ENCODE peak calls at places on chromosomes 16 and 17, in ten cellular contexts. One of them, this sample, is unnamed.

GRCh38 chr17:38918129-38918913 is 7.1 kb upstream of the LASP1NB start:
- DNase-seq in cardiac fibroblast: no peak
- DNase-seq in retinal pigment epithelial cell: no peak
- DNase-seq in fibroblast of villous mesenchyme: no peak
- DNase-seq in NCI-H526: no peak
- DNase-seq in IMR-90: no peak
- DNase-seq in HFFc6: no peak
- DNase-seq in putamen: no peak
- DNase-seq in iris pigment epithelial cell: no peak
- DNase-seq in AG10803: no peak
- DNase-seq in this sample: no peak

GRCh38 chr16:86994651-86995171 is 322.5 kb downstream of the C16orf95 start:
- DNase-seq in cardiac fibroblast: peak
- DNase-seq in retinal pigment epithelial cell: no peak
- DNase-seq in fibroblast of villous mesenchyme: peak
- DNase-seq in NCI-H526: no peak
- DNase-seq in IMR-90: peak
- DNase-seq in HFFc6: peak
- DNase-seq in putamen: no peak
- DNase-seq in iris pigment epithelial cell: peak
- DNase-seq in AG10803: peak
- DNase-seq in this sample: peak

GRCh38 chr17:8965394-8966168 is at the start of gene PIK3R5:
- DNase-seq in cardiac fibroblast: no peak
- DNase-seq in retinal pigment epithelial cell: no peak
- DNase-seq in fibroblast of villous mesenchyme: no peak
- DNase-seq in NCI-H526: no peak
- DNase-seq in IMR-90: no peak
- DNase-seq in HFFc6: no peak
- DNase-seq in putamen: no peak
- DNase-seq in iris pigment epithelial cell: no peak
- DNase-seq in AG10803: no peak
- DNase-seq in this sample: no peak

GRCh38 chr16:67030221-67030962 is 1.4 kb downstream of the CBFB start:
- DNase-seq in cardiac fibroblast: no peak
- DNase-seq in retinal pigment epithelial cell: no peak
- DNase-seq in fibroblast of villous mesenchyme: no peak
- DNase-seq in NCI-H526: no peak
- DNase-seq in IMR-90: no peak
- DNase-seq in HFFc6: no peak
- DNase-seq in putamen: no peak
- DNase-seq in iris pigment epithelial cell: no peak
- DNase-seq in AG10803: no peak
- DNase-seq in this sample: no peak

GRCh38 chr17:54099221-54099620 is 276.5 kb downstream of the KIF2B start:
- DNase-seq in cardiac fibroblast: no peak
- DNase-seq in retinal pigment epithelial cell: no peak
- DNase-seq in fibroblast of villous mesenchyme: no peak
- DNase-seq in NCI-H526: no peak
- DNase-seq in IMR-90: no peak
- DNase-seq in HFFc6: no peak
- DNase-seq in putamen: peak
- DNase-seq in iris pigment epithelial cell: no peak
- DNase-seq in AG10803: no peak
- DNase-seq in this sample: no peak

GRCh38 chr17:59330314-59330942 is 1.0 kb upstream of the YPEL2 start:
- DNase-seq in cardiac fibroblast: no peak
- DNase-seq in retinal pigment epithelial cell: no peak
- DNase-seq in fibroblast of villous mesenchyme: peak
- DNase-seq in NCI-H526: peak
- DNase-seq in IMR-90: no peak
- DNase-seq in HFFc6: no peak
- DNase-seq in putamen: no peak
- DNase-seq in iris pigment epithelial cell: no peak
- DNase-seq in AG10803: no peak
- DNase-seq in this sample: no peak

GRCh38 chr17:47762733-47763132 is 29.7 kb downstream of the TBX21 start:
- DNase-seq in cardiac fibroblast: no peak
- DNase-seq in retinal pigment epithelial cell: no peak
- DNase-seq in fibroblast of villous mesenchyme: no peak
- DNase-seq in NCI-H526: no peak
- DNase-seq in IMR-90: no peak
- DNase-seq in HFFc6: no peak
- DNase-seq in putamen: no peak
- DNase-seq in iris pigment epithelial cell: no peak
- DNase-seq in AG10803: no peak
- DNase-seq in this sample: no peak

GRCh38 chr17:77304746-77305473 is 164.1 kb downstream of the SEC14L1 start:
- DNase-seq in cardiac fibroblast: no peak
- DNase-seq in retinal pigment epithelial cell: no peak
- DNase-seq in fibroblast of villous mesenchyme: no peak
- DNase-seq in NCI-H526: no peak
- DNase-seq in IMR-90: no peak
- DNase-seq in HFFc6: no peak
- DNase-seq in putamen: no peak
- DNase-seq in iris pigment epithelial cell: no peak
- DNase-seq in AG10803: no peak
- DNase-seq in this sample: no peak

GRCh38 chr17:81481011-81481799 is 31.4 kb downstream of the ACTG1 start:
- DNase-seq in cardiac fibroblast: peak
- DNase-seq in retinal pigment epithelial cell: no peak
- DNase-seq in fibroblast of villous mesenchyme: peak
- DNase-seq in NCI-H526: peak
- DNase-seq in IMR-90: peak
- DNase-seq in HFFc6: no peak
- DNase-seq in putamen: peak
- DNase-seq in iris pigment epithelial cell: peak
- DNase-seq in AG10803: peak
- DNase-seq in this sample: peak

GRCh38 chr17:36837193-36837592 is 100.1 kb upstream of the LHX1 start:
- DNase-seq in cardiac fibroblast: no peak
- DNase-seq in retinal pigment epithelial cell: no peak
- DNase-seq in fibroblast of villous mesenchyme: no peak
- DNase-seq in NCI-H526: no peak
- DNase-seq in IMR-90: no peak
- DNase-seq in HFFc6: no peak
- DNase-seq in putamen: no peak
- DNase-seq in iris pigment epithelial cell: no peak
- DNase-seq in AG10803: no peak
- DNase-seq in this sample: no peak

GRCh38 chr17:74467221-74467951 is 952 bp downstream of the CD300A start:
- DNase-seq in cardiac fibroblast: no peak
- DNase-seq in retinal pigment epithelial cell: no peak
- DNase-seq in fibroblast of villous mesenchyme: no peak
- DNase-seq in NCI-H526: no peak
- DNase-seq in IMR-90: no peak
- DNase-seq in HFFc6: no peak
- DNase-seq in putamen: no peak
- DNase-seq in iris pigment epithelial cell: no peak
- DNase-seq in AG10803: no peak
- DNase-seq in this sample: no peak

GRCh38 chr17:45149669-45150603 is 1.7 kb downstream of the HEXIM1 start:
- DNase-seq in cardiac fibroblast: peak
- DNase-seq in retinal pigment epithelial cell: no peak
- DNase-seq in fibroblast of villous mesenchyme: peak
- DNase-seq in NCI-H526: peak
- DNase-seq in IMR-90: peak
- DNase-seq in HFFc6: no peak
- DNase-seq in putamen: peak
- DNase-seq in iris pigment epithelial cell: peak
- DNase-seq in AG10803: peak
- DNase-seq in this sample: peak

GRCh38 chr16:483351-484075 is 44.0 kb upstream of the CAPN15 start:
- DNase-seq in cardiac fibroblast: no peak
- DNase-seq in retinal pigment epithelial cell: peak
- DNase-seq in fibroblast of villous mesenchyme: peak
- DNase-seq in NCI-H526: no peak
- DNase-seq in IMR-90: peak
- DNase-seq in HFFc6: no peak
- DNase-seq in putamen: no peak
- DNase-seq in iris pigment epithelial cell: peak
- DNase-seq in AG10803: no peak
- DNase-seq in this sample: peak

GRCh38 chr16:74477226-74477625 is 55.9 kb upstream of the CLEC18B start:
- DNase-seq in cardiac fibroblast: no peak
- DNase-seq in retinal pigment epithelial cell: no peak
- DNase-seq in fibroblast of villous mesenchyme: no peak
- DNase-seq in NCI-H526: no peak
- DNase-seq in IMR-90: no peak
- DNase-seq in HFFc6: no peak
- DNase-seq in putamen: no peak
- DNase-seq in iris pigment epithelial cell: no peak
- DNase-seq in AG10803: no peak
- DNase-seq in this sample: no peak

GRCh38 chr17:35373532-35373983 is at the start of gene SLFN11:
- DNase-seq in cardiac fibroblast: peak
- DNase-seq in retinal pigment epithelial cell: no peak
- DNase-seq in fibroblast of villous mesenchyme: peak
- DNase-seq in NCI-H526: peak
- DNase-seq in IMR-90: peak
- DNase-seq in HFFc6: peak
- DNase-seq in putamen: peak
- DNase-seq in iris pigment epithelial cell: peak
- DNase-seq in AG10803: peak
- DNase-seq in this sample: peak

GRCh38 chr16:47715442-47716054 is 254.4 kb downstream of the PHKB start:
- DNase-seq in cardiac fibroblast: no peak
- DNase-seq in retinal pigment epithelial cell: peak
- DNase-seq in fibroblast of villous mesenchyme: peak
- DNase-seq in NCI-H526: no peak
- DNase-seq in IMR-90: no peak
- DNase-seq in HFFc6: no peak
- DNase-seq in putamen: no peak
- DNase-seq in iris pigment epithelial cell: no peak
- DNase-seq in AG10803: no peak
- DNase-seq in this sample: no peak

GRCh38 chr16:3951861-3952332 is 71.4 kb upstream of the CREBBP start:
- DNase-seq in cardiac fibroblast: peak
- DNase-seq in retinal pigment epithelial cell: no peak
- DNase-seq in fibroblast of villous mesenchyme: no peak
- DNase-seq in NCI-H526: no peak
- DNase-seq in IMR-90: peak
- DNase-seq in HFFc6: no peak
- DNase-seq in putamen: no peak
- DNase-seq in iris pigment epithelial cell: peak
- DNase-seq in AG10803: peak
- DNase-seq in this sample: peak

GRCh38 chr16:86298166-86299131 is 211.9 kb upstream of the FOXF1 start:
- DNase-seq in cardiac fibroblast: peak
- DNase-seq in retinal pigment epithelial cell: no peak
- DNase-seq in fibroblast of villous mesenchyme: peak
- DNase-seq in NCI-H526: no peak
- DNase-seq in IMR-90: peak
- DNase-seq in HFFc6: peak
- DNase-seq in putamen: no peak
- DNase-seq in iris pigment epithelial cell: peak
- DNase-seq in AG10803: peak
- DNase-seq in this sample: no peak

GRCh38 chr17:83132251-83133081 is 53.1 kb downstream of the METRNL start:
- DNase-seq in cardiac fibroblast: no peak
- DNase-seq in retinal pigment epithelial cell: no peak
- DNase-seq in fibroblast of villous mesenchyme: no peak
- DNase-seq in NCI-H526: no peak
- DNase-seq in IMR-90: no peak
- DNase-seq in HFFc6: no peak
- DNase-seq in putamen: no peak
- DNase-seq in iris pigment epithelial cell: no peak
- DNase-seq in AG10803: no peak
- DNase-seq in this sample: no peak

GRCh38 chr16:17301593-17302135 is 169.1 kb downstream of the XYLT1 start:
- DNase-seq in cardiac fibroblast: no peak
- DNase-seq in retinal pigment epithelial cell: no peak
- DNase-seq in fibroblast of villous mesenchyme: no peak
- DNase-seq in NCI-H526: no peak
- DNase-seq in IMR-90: no peak
- DNase-seq in HFFc6: no peak
- DNase-seq in putamen: no peak
- DNase-seq in iris pigment epithelial cell: no peak
- DNase-seq in AG10803: no peak
- DNase-seq in this sample: no peak

GRCh38 chr17:64741038-64741641 is 79.0 kb upstream of the SMURF2 start:
- DNase-seq in cardiac fibroblast: peak
- DNase-seq in retinal pigment epithelial cell: no peak
- DNase-seq in fibroblast of villous mesenchyme: peak
- DNase-seq in NCI-H526: no peak
- DNase-seq in IMR-90: peak
- DNase-seq in HFFc6: peak
- DNase-seq in putamen: peak
- DNase-seq in iris pigment epithelial cell: peak
- DNase-seq in AG10803: peak
- DNase-seq in this sample: peak

GRCh38 chr16:20851601-20852000 is 45.3 kb downstream of the REXO5 start:
- DNase-seq in cardiac fibroblast: peak
- DNase-seq in retinal pigment epithelial cell: peak
- DNase-seq in fibroblast of villous mesenchyme: peak
- DNase-seq in NCI-H526: no peak
- DNase-seq in IMR-90: peak
- DNase-seq in HFFc6: peak
- DNase-seq in putamen: peak
- DNase-seq in iris pigment epithelial cell: peak
- DNase-seq in AG10803: peak
- DNase-seq in this sample: peak

GRCh38 chr16:67526149-67526732 is 2.4 kb upstream of the RIPOR1 start:
- DNase-seq in cardiac fibroblast: no peak
- DNase-seq in retinal pigment epithelial cell: no peak
- DNase-seq in fibroblast of villous mesenchyme: no peak
- DNase-seq in NCI-H526: no peak
- DNase-seq in IMR-90: peak
- DNase-seq in HFFc6: no peak
- DNase-seq in putamen: no peak
- DNase-seq in iris pigment epithelial cell: peak
- DNase-seq in AG10803: no peak
- DNase-seq in this sample: no peak

GRCh38 chr17:4505187-4505586 is 6.5 kb downstream of the SPNS2 start:
- DNase-seq in cardiac fibroblast: no peak
- DNase-seq in retinal pigment epithelial cell: no peak
- DNase-seq in fibroblast of villous mesenchyme: no peak
- DNase-seq in NCI-H526: no peak
- DNase-seq in IMR-90: no peak
- DNase-seq in HFFc6: no peak
- DNase-seq in putamen: no peak
- DNase-seq in iris pigment epithelial cell: no peak
- DNase-seq in AG10803: no peak
- DNase-seq in this sample: no peak

GRCh38 chr16:28974007-28974436 is 556 bp upstream of the SPNS1 start:
- DNase-seq in cardiac fibroblast: peak
- DNase-seq in retinal pigment epithelial cell: peak
- DNase-seq in fibroblast of villous mesenchyme: peak
- DNase-seq in NCI-H526: peak
- DNase-seq in IMR-90: peak
- DNase-seq in HFFc6: peak
- DNase-seq in putamen: peak
- DNase-seq in iris pigment epithelial cell: peak
- DNase-seq in AG10803: peak
- DNase-seq in this sample: peak

GRCh38 chr17:81291662-81292061 is 3.4 kb downstream of the SLC38A10 start:
- DNase-seq in cardiac fibroblast: peak
- DNase-seq in retinal pigment epithelial cell: no peak
- DNase-seq in fibroblast of villous mesenchyme: peak
- DNase-seq in NCI-H526: peak
- DNase-seq in IMR-90: peak
- DNase-seq in HFFc6: no peak
- DNase-seq in putamen: no peak
- DNase-seq in iris pigment epithelial cell: peak
- DNase-seq in AG10803: peak
- DNase-seq in this sample: peak

GRCh38 chr17:35022536-35023063 is 40.9 kb downstream of the RFFL start:
- DNase-seq in cardiac fibroblast: peak
- DNase-seq in retinal pigment epithelial cell: peak
- DNase-seq in fibroblast of villous mesenchyme: peak
- DNase-seq in NCI-H526: no peak
- DNase-seq in IMR-90: peak
- DNase-seq in HFFc6: peak
- DNase-seq in putamen: peak
- DNase-seq in iris pigment epithelial cell: peak
- DNase-seq in AG10803: peak
- DNase-seq in this sample: peak

GRCh38 chr17:44565866-44566443 is 8.7 kb downstream of the FZD2 start:
- DNase-seq in cardiac fibroblast: peak
- DNase-seq in retinal pigment epithelial cell: no peak
- DNase-seq in fibroblast of villous mesenchyme: no peak
- DNase-seq in NCI-H526: no peak
- DNase-seq in IMR-90: no peak
- DNase-seq in HFFc6: no peak
- DNase-seq in putamen: no peak
- DNase-seq in iris pigment epithelial cell: no peak
- DNase-seq in AG10803: no peak
- DNase-seq in this sample: no peak